ENCODE peak calls at places on chromosome 1, in eight cellular contexts. Q, J, C, B, E, S, T and G are unnamed samples.

GRCh38 chr1:63688302-63688701 is 85.5 kb upstream of the ROR1 start:
- DNase-seq in S (no peak), B (peak; percentile 71), E (no peak), T (no peak), Q (no peak), J (no peak), C (no peak), G (no peak)

GRCh38 chr1:184020855-184021254 is 16.7 kb downstream of the COLGALT2 start:
- DNase-seq in J (no peak), S (no peak), B (no peak), E (no peak), C (no peak), T (no peak), Q (no peak), G (no peak)

GRCh38 chr1:118388341-118388740 is 203.3 kb upstream of the SPAG17 start:
- DNase-seq in C (no peak), S (no peak), B (no peak), T (no peak), Q (no peak), J (no peak), E (no peak), G (no peak)

GRCh38 chr1:202068596-202068995 is 54.1 kb upstream of the GPR37L1 start:
- DNase-seq in J (no peak), S (no peak), T (no peak), B (no peak), Q (no peak), C (no peak), E (no peak), G (no peak)

GRCh38 chr1:212981025-212981495 is 30.7 kb downstream of the VASH2 start:
- DNase-seq in S (peak; percentile 18), C (no peak), J (no peak), Q (no peak), T (no peak), B (no peak), E (peak; percentile 15), G (no peak)

GRCh38 chr1:172487550-172487949 is 43.7 kb upstream of the PIGC start:
- DNase-seq in J (no peak), B (no peak), E (no peak), C (no peak), T (no peak), S (no peak), Q (no peak), G (no peak)

GRCh38 chr1:67883069-67883468 is 49.8 kb upstream of the GNG12 start:
- DNase-seq in T (no peak), S (no peak), Q (peak; percentile 8), B (peak; percentile 84), J (no peak), C (no peak), E (no peak), G (no peak)

GRCh38 chr1:162772571-162773154 is 17.8 kb upstream of the HSD17B7 start:
- DNase-seq in E (no peak), T (no peak), J (no peak), C (no peak), Q (no peak), S (no peak), B (peak; percentile 66), G (no peak)

GRCh38 chr1:41312991-41313645 is 48.1 kb upstream of the FOXO6 start:
- DNase-seq in C (no peak), Q (no peak), E (no peak), B (no peak), S (no peak), T (no peak), J (no peak), G (no peak)

GRCh38 chr1:223417903-223418663 is 24.9 kb downstream of the CCDC185 start:
- DNase-seq in T (no peak), E (no peak), J (no peak), B (no peak), S (peak; percentile 44), Q (no peak), C (no peak), G (no peak)

GRCh38 chr1:161905269-161905884 is 118.3 kb downstream of the OLFML2B start:
- DNase-seq in S (peak; percentile 32), B (peak; percentile 20), C (peak; percentile 8), J (no peak), T (no peak), E (peak; percentile 4), Q (peak; percentile 31), G (no peak)

GRCh38 chr1:1858382-1859086 is 32.4 kb downstream of the GNB1 start:
- DNase-seq in S (peak; percentile 38), E (peak; percentile 74), C (no peak), T (no peak), J (peak; percentile 46), Q (no peak), B (peak; percentile 81), G (peak; percentile 88)

GRCh38 chr1:101366513-101367215 is 129.8 kb downstream of the S1PR1 start:
- DNase-seq in C (no peak), S (no peak), T (no peak), Q (no peak), E (no peak), B (peak; percentile 53), J (no peak), G (peak; percentile 55)

GRCh38 chr1:53731779-53732305 is 7.1 kb downstream of the GLIS1 start:
- DNase-seq in E (no peak), C (no peak), J (no peak), T (no peak), Q (no peak), B (peak; percentile 40), S (no peak), G (no peak)

GRCh38 chr1:202155478-202156021 is 4.9 kb downstream of the PTPN7 start:
- DNase-seq in B (peak; percentile 8), C (peak; percentile 14), J (peak; percentile 83), Q (no peak), S (no peak), T (no peak), E (no peak), G (peak; percentile 18)

GRCh38 chr1:112083487-112083886 is 94.0 kb upstream of the KCND3 start:
- DNase-seq in S (peak; percentile 76), C (no peak), Q (no peak), J (no peak), T (no peak), B (peak; percentile 15), E (no peak), G (peak; percentile 3)

GRCh38 chr1:159798893-159799292 is 3.3 kb upstream of the FCRL6 start:
- DNase-seq in C (peak; percentile 36), J (peak; percentile 61), T (no peak), B (peak; percentile 85), E (peak; percentile 75), Q (peak; percentile 90), S (peak; percentile 80), G (no peak)

GRCh38 chr1:87335175-87335992 is 6.7 kb downstream of the LMO4 start:
- DNase-seq in E (peak; percentile 53), B (peak; percentile 35), T (no peak), J (peak; percentile 85), C (peak; percentile 70), S (peak; percentile 81), Q (no peak), G (no peak)

GRCh38 chr1:211634931-211635330 is 40.5 kb downstream of the NEK2 start:
- DNase-seq in C (no peak), B (no peak), Q (no peak), E (no peak), T (no peak), J (no peak), S (no peak), G (no peak)

GRCh38 chr1:8814870-8815269 is 2.6 kb downstream of the RERE start:
- DNase-seq in Q (no peak), E (no peak), S (peak; percentile 48), B (no peak), T (no peak), C (no peak), J (no peak), G (no peak)

GRCh38 chr1:175733762-175734161 is 9.6 kb downstream of the TNR start:
- DNase-seq in T (no peak), C (no peak), E (no peak), Q (no peak), S (no peak), J (no peak), B (no peak), G (no peak)